ENCODE peak calls at places on chromosomes 6 and 20, in five cellular contexts. W is tibial nerve; B is RWPE1; L is cardiac muscle cell; K is CD8-positive, alpha-beta memory T cell. J is an unnamed sample.

GRCh38 chr6:112029045-112029822 is 24.7 kb upstream of the CCN6 start:
- DNase-seq in W (no peak), B (peak; percentile 33), L (peak; percentile 77), K (peak; percentile 46), J (peak; percentile 90)

GRCh38 chr6:30684386-30685156 is 1.9 kb downstream of the PPP1R18 start:
- DNase-seq in W (no peak), B (peak; percentile 45), L (no peak), K (peak; percentile 25), J (no peak)

GRCh38 chr6:158653577-158654354 is 3.9 kb downstream of the SYTL3 start:
- DNase-seq in W (no peak), B (no peak), L (peak; percentile 46), K (peak; percentile 78), J (peak; percentile 44)

GRCh38 chr6:43939281-43940070 is 169.5 kb downstream of the VEGFA start:
- DNase-seq in W (no peak), B (no peak), L (no peak), K (no peak), J (peak; percentile 11)

GRCh38 chr6:91462236-91462635 is 875.4 kb upstream of the MAP3K7 start:
- DNase-seq in W (no peak), B (no peak), L (no peak), K (no peak), J (no peak)

GRCh38 chr20:3045816-3046676 is at the start of gene MRPS26:
- DNase-seq in W (peak; percentile 74), B (peak; percentile 88), L (peak; percentile 96), K (peak; percentile 60), J (peak; percentile 94)

GRCh38 chr6:122005661-122006060 is 393.8 kb upstream of the HSF2 start:
- DNase-seq in W (no peak), B (no peak), L (no peak), K (no peak), J (no peak)

GRCh38 chr6:3211681-3212080 is 15.8 kb downstream of the TUBB2B start:
- DNase-seq in W (no peak), B (no peak), L (no peak), K (no peak), J (no peak)

GRCh38 chr6:26187981-26188635 is 100.9 kb downstream of the HFE start:
- DNase-seq in W (no peak), B (no peak), L (peak; percentile 21), K (peak; percentile 14), J (no peak)

GRCh38 chr6:134063966-134064445 is 11.6 kb upstream of the SLC2A12 start:
- DNase-seq in W (peak; percentile 24), B (peak; percentile 70), L (peak; percentile 68), K (peak; percentile 16), J (peak; percentile 78)

GRCh38 chr20:17867546-17867945 is 101.0 kb downstream of the SNX5 start:
- DNase-seq in W (no peak), B (no peak), L (no peak), K (no peak), J (no peak)

GRCh38 chr20:6333110-6333509 is 210.3 kb upstream of the FERMT1 start:
- DNase-seq in W (no peak), B (no peak), L (no peak), K (no peak), J (no peak)
- H3K27ac ChIP-seq in W (no peak overlapping the region), B (no peak overlapping the region), L (no peak overlapping the region), K (no peak overlapping the region), J (no peak overlapping the region)

DNA sequence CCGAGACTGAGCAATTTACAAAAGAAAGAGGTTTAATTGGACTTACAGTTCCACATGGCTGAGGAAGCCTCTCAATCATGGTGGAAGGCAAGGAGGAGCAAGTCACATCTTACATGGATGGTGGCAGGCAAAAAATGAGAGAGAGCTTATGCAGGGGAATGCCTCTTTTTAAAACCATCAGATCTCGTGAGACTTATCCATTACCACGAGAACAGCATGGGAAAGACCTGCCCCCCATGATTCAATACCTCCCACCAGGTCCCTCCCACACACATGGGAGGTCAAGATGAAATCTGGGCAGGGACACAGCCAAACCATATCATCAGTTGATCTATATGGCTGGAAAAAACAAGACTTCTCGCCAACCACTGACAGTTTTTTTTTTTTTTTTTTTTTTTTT is 163.5 kb downstream of the GMPR start:
- DNase-seq in W (no peak), B (no peak), L (no peak), K (no peak), J (no peak)
- H3K27ac ChIP-seq in W (no peak overlapping the region), B (no peak overlapping the region), L (no peak overlapping the region), K (no peak overlapping the region), J (peak overlapping the region; percentile 37)

GRCh38 chr20:34875657-34876160 is 703 bp upstream of the ACSS2 start:
- DNase-seq in W (no peak), B (no peak), L (no peak), K (no peak), J (no peak)
- H3K27ac ChIP-seq in W (peak overlapping the region; percentile 93), B (peak overlapping the region; percentile 83), L (peak overlapping the region; percentile 75), K (peak overlapping the region; percentile 32), J (peak overlapping the region; percentile 88)

GRCh38 chr20:5784735-5785134 is 34.5 kb downstream of the SHLD1 start:
- DNase-seq in W (no peak), B (no peak), L (no peak), K (no peak), J (no peak)

GRCh38 chr20:5788385-5788895 is 38.2 kb downstream of the SHLD1 start:
- DNase-seq in W (peak; percentile 65), B (peak; percentile 82), L (peak; percentile 91), K (peak; percentile 57), J (peak; percentile 94)

GRCh38 chr20:5789827-5790226 is 39.6 kb downstream of the SHLD1 start:
- DNase-seq in W (no peak), B (no peak), L (no peak), K (no peak), J (no peak)

GRCh38 chr20:5785146-5785545 is 34.9 kb downstream of the SHLD1 start:
- DNase-seq in W (no peak), B (peak; percentile 49), L (no peak), K (no peak), J (no peak)

GRCh38 chr20:5786930-5787826 is 37.0 kb downstream of the SHLD1 start:
- DNase-seq in W (no peak), B (no peak), L (no peak), K (no peak), J (peak; percentile 61)
- H3K27ac ChIP-seq in W (peak overlapping the region; percentile 36), B (no peak overlapping the region), L (no peak overlapping the region), K (no peak overlapping the region), J (no peak overlapping the region)

GRCh38 chr6:157194643-157195042 is 128.7 kb downstream of the TMEM242 start:
- DNase-seq in W (no peak), B (no peak), L (no peak), K (no peak), J (no peak)
- H3K27ac ChIP-seq in W (no peak overlapping the region), B (no peak overlapping the region), L (no peak overlapping the region), K (no peak overlapping the region), J (peak overlapping the region; percentile 24)

GRCh38 chr20:8924539-8924938 is 144.3 kb upstream of the PLCB4 start:
- DNase-seq in W (no peak), B (no peak), L (no peak), K (no peak), J (no peak)
- H3K27ac ChIP-seq in W (no peak overlapping the region), B (no peak overlapping the region), L (no peak overlapping the region), K (no peak overlapping the region), J (no peak overlapping the region)

GRCh38 chr20:20712004-20712473 is 405 bp downstream of the RALGAPA2 start:
- DNase-seq in W (no peak), B (no peak), L (peak; percentile 43), K (peak; percentile 1), J (peak; percentile 32)
- H3K27ac ChIP-seq in W (peak overlapping the region; percentile 93), B (peak overlapping the region; percentile 89), L (peak overlapping the region; percentile 88), K (peak overlapping the region; percentile 63), J (peak overlapping the region; percentile 63)

DNA sequence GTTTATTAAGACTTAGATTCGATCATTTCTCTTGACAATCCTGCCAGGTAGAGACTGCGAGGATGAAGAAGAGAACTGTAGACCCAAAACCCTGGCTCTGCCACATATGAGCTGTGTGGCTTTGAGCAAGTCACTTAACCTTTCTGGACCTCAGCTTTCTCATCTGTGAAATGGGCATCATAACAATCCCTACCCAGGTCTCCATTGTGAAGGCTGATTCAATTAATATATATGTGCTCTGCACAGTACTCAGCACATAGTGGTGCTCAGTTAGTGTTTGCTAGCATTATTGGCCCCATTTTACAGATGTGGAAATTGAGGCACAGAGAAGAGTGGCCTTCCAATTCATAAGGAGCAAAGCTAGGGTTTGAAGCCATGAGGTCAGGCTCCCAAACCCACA is 7.9 kb downstream of the XKR7 start:
- DNase-seq in W (no peak), B (no peak), L (no peak), K (no peak), J (no peak)
- H3K27ac ChIP-seq in W (no peak overlapping the region), B (no peak overlapping the region), L (no peak overlapping the region), K (no peak overlapping the region), J (no peak overlapping the region)

DNA sequence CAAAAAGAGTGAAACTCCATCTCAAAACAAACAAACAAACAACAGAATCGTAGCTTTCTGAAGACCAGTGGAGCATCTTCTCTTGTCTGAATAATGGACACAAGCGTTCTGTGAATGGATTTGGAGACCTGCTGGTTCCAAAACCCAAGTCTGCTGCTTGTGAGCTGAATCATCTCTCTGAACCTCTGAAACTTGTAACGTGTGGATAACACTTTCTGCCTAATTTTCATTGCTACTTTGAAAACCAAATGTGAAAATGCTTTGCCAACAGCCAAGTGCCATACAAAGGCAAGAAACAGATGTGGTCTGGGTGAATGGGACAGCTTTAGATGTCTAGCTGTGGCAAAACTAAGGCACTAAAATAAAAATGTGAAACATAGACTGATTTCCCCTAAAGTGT is 44.3 kb downstream of the PHACTR1 start:
- DNase-seq in W (no peak), B (no peak), L (no peak), K (no peak), J (no peak)
- H3K27ac ChIP-seq in W (no peak overlapping the region), B (no peak overlapping the region), L (no peak overlapping the region), K (no peak overlapping the region), J (no peak overlapping the region)

J was measured in testis.